ENCODE peak calls at places on chromosome 13, in five cellular contexts. E is adrenal gland, H is aorta, K is HepG2, X is neural progenitor cell. Z is an unnamed sample.

GRCh38 chr13:24274452-24274971 is 34.9 kb upstream of the C1QTNF9 start:
- DNase-seq in E (peak; percentile 54), H (no peak), K (no peak), X (no peak), Z (no peak)

GRCh38 chr13:99322297-99323103 is 15.3 kb upstream of the GPR183 start:
- DNase-seq in E (peak; percentile 25), H (no peak), K (no peak), X (no peak), Z (no peak)

GRCh38 chr13:94384217-94384905 is 95.1 kb downstream of the DCT start:
- DNase-seq in E (no peak), H (no peak), K (no peak), X (no peak), Z (no peak)

GRCh38 chr13:113437408-113438010 is 15.8 kb downstream of the ADPRHL1 start:
- DNase-seq in E (no peak), H (peak; percentile 23), K (peak; percentile 76), X (no peak), Z (no peak)

GRCh38 chr13:45833663-45834062 is 17.9 kb downstream of the SIAH3 start:
- DNase-seq in E (peak; percentile 96), H (no peak), K (no peak), X (no peak), Z (no peak)

GRCh38 chr13:63516124-63516523 is 2100.5 kb upstream of the PCDH20 start:
- DNase-seq in E (no peak), H (no peak), K (no peak), X (no peak), Z (no peak)

GRCh38 chr13:26155568-26155967 is 66.5 kb downstream of the RNF6 start:
- DNase-seq in E (no peak), H (no peak), K (no peak), X (no peak), Z (no peak)

GRCh38 chr13:74114641-74115040 is 19.6 kb downstream of the KLF12 start:
- DNase-seq in E (no peak), H (no peak), K (no peak), X (no peak), Z (no peak)

GRCh38 chr13:65789815-65790214 is 1440.3 kb downstream of the PCDH9 start:
- DNase-seq in E (no peak), H (no peak), K (no peak), X (no peak), Z (no peak)

GRCh38 chr13:84607614-84608013 is 725.3 kb upstream of the SLITRK1 start:
- DNase-seq in E (peak; percentile 27), H (peak; percentile 58), K (no peak), X (no peak), Z (no peak)

GRCh38 chr13:41058229-41059070 is 2.9 kb upstream of the WBP4 start:
- DNase-seq in E (peak; percentile 28), H (no peak), K (no peak), X (no peak), Z (no peak)

GRCh38 chr13:99227331-99227900 is 26.8 kb downstream of the UBAC2 start:
- DNase-seq in E (no peak), H (no peak), K (no peak), X (no peak), Z (no peak)

GRCh38 chr13:53198699-53199098 is 170.1 kb downstream of the OLFM4 start:
- DNase-seq in E (no peak), H (no peak), K (no peak), X (no peak), Z (no peak)

GRCh38 chr13:86757236-86757978 is 913.8 kb upstream of the SLITRK5 start:
- DNase-seq in E (no peak), H (no peak), K (no peak), X (no peak), Z (no peak)

GRCh38 chr13:32212420-32212819 is 102.7 kb downstream of the ZAR1L start:
- DNase-seq in E (no peak), H (no peak), K (no peak), X (no peak), Z (no peak)

GRCh38 chr13:37173214-37173613 is 67.8 kb upstream of the CSNK1A1L start:
- DNase-seq in E (no peak), H (no peak), K (no peak), X (no peak), Z (no peak)

GRCh38 chr13:46885018-46885417 is 11.8 kb downstream of the HTR2A start:
- DNase-seq in E (no peak), H (no peak), K (no peak), X (no peak), Z (no peak)
- H3K36me3 ChIP-seq in E (no peaks in the 10 kb centered on the region), H (no peaks in the 10 kb centered on the region), K (no peaks in the 10 kb centered on the region), X (no peaks in the 10 kb centered on the region), Z (no peaks in the 10 kb centered on the region)

DNA sequence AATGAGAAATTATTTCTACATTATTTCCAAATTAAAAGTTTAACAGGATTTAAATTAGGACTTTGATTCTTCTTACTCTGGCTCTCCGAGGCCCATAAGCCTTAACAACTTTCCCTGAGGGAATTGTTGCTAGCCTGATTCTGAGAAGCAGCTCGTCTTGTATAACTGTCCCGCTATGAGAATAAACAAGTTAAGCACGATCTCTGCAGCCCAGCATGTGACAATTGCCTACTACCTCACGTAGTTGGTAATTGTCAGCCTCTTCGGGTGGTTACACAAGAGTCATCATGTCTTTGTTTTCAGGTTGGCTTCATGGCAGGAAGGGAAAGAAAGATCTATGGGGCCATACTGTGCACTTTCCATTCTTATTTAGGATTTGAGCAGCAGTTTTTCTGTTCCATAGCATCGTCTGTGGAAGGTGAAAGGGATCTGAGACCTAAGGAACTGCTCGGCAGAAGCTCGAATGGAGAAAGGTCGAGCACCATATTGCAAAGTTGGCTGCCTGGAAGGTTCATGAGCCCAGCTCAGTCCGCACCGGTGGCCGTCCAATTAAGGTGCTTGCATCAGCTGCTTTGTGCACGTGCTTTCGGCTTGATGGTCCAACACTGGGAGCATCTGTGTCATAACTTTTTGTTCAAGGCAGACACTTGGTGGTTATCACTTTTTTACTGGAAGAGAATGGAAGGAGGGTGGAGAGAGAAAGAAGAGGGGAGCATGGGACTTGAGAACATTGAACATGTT is 1.8 kb upstream of the STARD13 start:
- DNase-seq in E (no peak), H (no peak), K (no peak), X (no peak), Z (no peak)
- H3K27ac ChIP-seq in E (no peak overlapping the region), H (no peak overlapping the region), K (no peak overlapping the region), X (no peak overlapping the region), Z (peak overlapping the region; percentile 98)

GRCh38 chr13:19764237-19764636 is 18.5 kb downstream of the PSPC1 start:
- DNase-seq in E (no peak), H (no peak), K (no peak), X (no peak), Z (no peak)

GRCh38 chr13:19763618-19764017 is 19.1 kb downstream of the PSPC1 start:
- DNase-seq in E (no peak), H (no peak), K (no peak), X (no peak), Z (no peak)

DNA sequence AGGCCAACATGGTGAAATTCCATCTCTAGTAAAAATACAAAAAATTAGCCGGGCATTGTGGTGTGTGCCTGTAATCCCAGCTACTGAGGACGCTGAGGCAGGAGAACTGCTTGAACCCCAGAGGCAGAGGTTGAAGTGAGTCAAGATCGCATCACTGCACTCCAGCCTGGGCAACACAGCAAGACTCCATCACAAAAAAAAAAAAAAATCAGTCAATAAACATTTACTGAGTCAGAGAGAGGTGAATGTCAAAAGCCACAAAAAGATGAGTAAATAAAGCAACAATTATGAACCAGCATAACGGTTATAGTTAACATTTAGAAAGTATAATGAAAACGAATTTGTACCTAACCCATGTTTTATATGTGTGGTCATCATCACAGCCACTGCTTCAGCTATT is 23.1 kb downstream of the PSPC1 start:
- DNase-seq in E (no peak), H (no peak), K (no peak), X (no peak), Z (no peak)
- H3K36me3 ChIP-seq in E (peaks cover 26% of the 10 kb centered on the region), H (no peaks in the 10 kb centered on the region), K (peaks cover 57% of the 10 kb centered on the region), X (peaks cover 19% of the 10 kb centered on the region), Z (no peaks in the 10 kb centered on the region)

DNA sequence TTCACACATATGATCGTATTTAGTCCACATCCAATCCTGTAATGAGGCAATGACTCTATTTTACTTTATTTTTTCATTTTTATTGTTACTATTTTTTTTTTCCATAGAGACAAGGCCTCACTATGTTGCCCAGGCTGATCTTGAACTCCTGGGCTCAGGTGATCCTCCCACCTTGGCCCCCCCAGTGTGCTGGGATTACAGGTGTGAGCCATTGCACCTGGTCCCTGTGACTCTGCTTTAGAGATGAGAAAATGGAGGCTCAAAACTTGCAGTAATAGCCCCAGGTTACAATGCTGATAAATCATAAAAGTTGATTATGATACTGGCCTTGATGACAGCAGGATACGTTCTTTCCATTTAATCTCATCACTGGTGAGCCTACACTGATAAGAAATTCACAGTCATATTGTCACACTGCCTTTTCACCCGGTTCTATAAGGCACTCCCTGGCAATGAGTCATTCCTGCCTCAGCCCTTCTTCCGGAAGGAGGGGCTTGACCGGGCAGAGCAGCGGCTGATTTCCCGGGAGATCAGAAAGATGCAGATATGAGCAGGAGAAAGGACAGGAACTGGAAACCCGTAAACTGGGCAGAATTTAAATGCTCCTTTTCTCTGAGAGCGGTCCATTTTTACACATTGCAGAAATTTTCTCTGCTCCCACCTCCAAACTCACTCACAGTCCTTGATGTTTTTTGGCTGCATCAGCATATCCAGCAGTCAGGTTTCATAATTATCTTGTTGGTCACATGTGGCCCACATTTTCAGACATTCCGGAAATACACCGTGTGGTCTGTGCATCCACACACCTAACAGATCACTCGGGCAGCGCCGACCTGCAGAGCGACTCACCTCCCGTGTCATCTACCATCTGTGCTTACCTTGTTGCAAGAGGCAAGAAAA is 616.4 kb downstream of the EFNB2 start:
- DNase-seq in E (peak; percentile 34), H (peak; percentile 45), K (peak; percentile 3), X (no peak), Z (no peak)
- H3K27ac ChIP-seq in E (no peak overlapping the region), H (no peak overlapping the region), K (no peak overlapping the region), X (no peak overlapping the region), Z (no peak overlapping the region)

DNA sequence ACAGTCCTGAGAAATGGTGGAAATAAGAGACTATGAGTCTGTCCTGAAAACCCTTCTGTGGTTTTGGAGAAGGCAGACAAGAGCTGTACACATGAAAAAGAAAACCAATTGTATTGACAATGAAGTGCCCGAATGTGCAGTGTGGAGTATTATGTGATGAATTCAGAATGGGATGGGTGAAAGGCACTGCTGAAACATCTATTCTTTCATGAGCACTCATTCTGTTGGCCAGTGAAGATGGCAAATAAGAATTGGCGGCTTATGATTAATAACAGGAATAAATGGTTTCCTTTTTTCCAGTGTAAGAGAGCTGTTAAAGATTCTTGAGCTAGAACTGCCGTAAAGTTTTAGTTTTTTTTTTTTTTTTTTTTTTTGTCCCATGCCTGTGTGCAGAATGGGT is 5.7 kb downstream of the POLR1D start:
- DNase-seq in E (no peak), H (no peak), K (no peak), X (no peak), Z (no peak)
- H3K36me3 ChIP-seq in E (no peaks in the 10 kb centered on the region), H (no peaks in the 10 kb centered on the region), K (peaks cover 4% of the 10 kb centered on the region), X (peaks cover 4% of the 10 kb centered on the region), Z (no peaks in the 10 kb centered on the region)

DNA sequence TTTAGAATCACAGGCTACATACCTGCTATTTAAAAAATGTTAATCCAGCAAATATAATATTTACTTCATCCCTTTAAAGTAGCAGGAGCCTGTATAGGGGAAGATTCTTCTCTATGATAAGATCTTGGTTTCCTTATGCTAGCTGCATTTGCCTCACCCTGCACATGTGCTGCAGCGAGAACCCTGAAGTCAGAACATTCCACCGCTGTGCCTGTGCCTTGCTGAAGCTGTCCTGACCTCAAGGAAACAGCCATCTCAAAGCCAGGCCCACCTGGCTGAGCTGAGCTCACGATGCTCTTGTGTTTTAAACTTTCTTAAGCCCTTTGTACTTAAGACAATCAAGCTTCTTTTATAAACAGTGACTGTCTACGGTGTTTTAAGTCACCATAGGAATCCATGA is 355.0 kb upstream of the PCDH20 start:
- DNase-seq in E (no peak), H (no peak), K (no peak), X (peak; percentile 42), Z (no peak)
- H3K27ac ChIP-seq in E (no peak overlapping the region), H (no peak overlapping the region), K (no peak overlapping the region), X (no peak overlapping the region), Z (no peak overlapping the region)

GRCh38 chr13:110478405-110479214 is 82.9 kb downstream of the RAB20 start:
- DNase-seq in E (no peak), H (no peak), K (no peak), X (no peak), Z (no peak)
- H3K36me3 ChIP-seq in E (peaks cover 22% of the 10 kb centered on the region), H (peaks cover 2% of the 10 kb centered on the region), K (no peaks in the 10 kb centered on the region), X (no peaks in the 10 kb centered on the region), Z (no peaks in the 10 kb centered on the region)